ENCODE peak calls at places on chromosomes 2 and 18, in ten cellular contexts. X is kidney tubule cell; U is neural crest cell; I is naive thymus-derived CD8-positive, alpha-beta T cell; M is AG08395; P is activated CD4-positive, alpha-beta T cell treated with anti-CD3 and anti-CD28 coated beads, Interleukin-2, amount 50 U/mL, for 1 hour; F is uterus; L is hypothalamus; V is ELR; G is Caki2. B is an unnamed sample.

GRCh38 chr2:240957656-240958365 is 40.6 kb upstream of the SNED1 start:
- DNase-seq in X (no peak), U (no peak), I (no peak), M (peak), P (no peak), F (peak), L (no peak), V (no peak), G (no peak), B (peak)

GRCh38 chr2:96692094-96692971 is 47.5 kb downstream of the LMAN2L start:
- DNase-seq in X (no peak), U (no peak), I (no peak), M (no peak), P (no peak), F (no peak), L (no peak), V (no peak), G (no peak), B (no peak)

GRCh38 chr2:233270366-233270765 is 18.9 kb downstream of the ATG16L1 start:
- DNase-seq in X (no peak), U (no peak), I (peak), M (no peak), P (no peak), F (no peak), L (no peak), V (no peak), G (no peak), B (no peak)

GRCh38 chr2:207224814-207225482 is 59.2 kb upstream of the KLF7 start:
- DNase-seq in X (no peak), U (no peak), I (no peak), M (no peak), P (no peak), F (no peak), L (no peak), V (no peak), G (no peak), B (peak)

GRCh38 chr2:20737505-20737904 is 70.6 kb downstream of the GDF7 start:
- DNase-seq in X (no peak), U (no peak), I (no peak), M (no peak), P (no peak), F (no peak), L (no peak), V (no peak), G (no peak), B (no peak)

GRCh38 chr2:231111987-231112386 is 12.9 kb downstream of the HTR2B start:
- DNase-seq in X (peak), U (no peak), I (no peak), M (peak), P (no peak), F (no peak), L (no peak), V (peak), G (no peak), B (peak)

GRCh38 chr2:28411166-28411755 is 18.6 kb downstream of the FOSL2 start:
- DNase-seq in X (no peak), U (no peak), I (no peak), M (no peak), P (no peak), F (no peak), L (no peak), V (no peak), G (no peak), B (no peak)

GRCh38 chr2:145764631-145765030 is 1244.7 kb upstream of the ZEB2 start:
- DNase-seq in X (peak), U (no peak), I (no peak), M (no peak), P (no peak), F (peak), L (no peak), V (no peak), G (no peak), B (no peak)

GRCh38 chr2:229363126-229363814 is 92.2 kb upstream of the PID1 start:
- DNase-seq in X (peak), U (no peak), I (no peak), M (peak), P (no peak), F (no peak), L (no peak), V (no peak), G (peak), B (no peak)

GRCh38 chr2:143428700-143429099 is 299.5 kb downstream of the ARHGAP15 start:
- DNase-seq in X (peak), U (no peak), I (no peak), M (no peak), P (no peak), F (no peak), L (no peak), V (peak), G (peak), B (no peak)

GRCh38 chr18:41731887-41732286 is 223.1 kb upstream of the PIK3C3 start:
- DNase-seq in X (no peak), U (no peak), I (no peak), M (no peak), P (no peak), F (no peak), L (no peak), V (peak), G (no peak), B (no peak)

GRCh38 chr18:44229693-44230108 is 451.0 kb upstream of the SETBP1 start:
- DNase-seq in X (peak), U (no peak), I (no peak), M (peak), P (no peak), F (peak), L (peak), V (no peak), G (no peak), B (peak)

GRCh38 chr2:20914087-20914486 is 91.2 kb upstream of the LDAH start:
- DNase-seq in X (no peak), U (no peak), I (no peak), M (no peak), P (no peak), F (no peak), L (no peak), V (no peak), G (no peak), B (no peak)

GRCh38 chr2:144914622-144915230 is 394.8 kb upstream of the ZEB2 start:
- DNase-seq in X (no peak), U (no peak), I (no peak), M (peak), P (no peak), F (no peak), L (no peak), V (peak), G (no peak), B (no peak)

GRCh38 chr18:42365550-42365949 is 410.5 kb downstream of the PIK3C3 start:
- DNase-seq in X (peak), U (no peak), I (no peak), M (no peak), P (no peak), F (no peak), L (no peak), V (no peak), G (no peak), B (no peak)

GRCh38 chr2:3971313-3972192 is 268.2 kb downstream of the DCDC2C start:
- DNase-seq in X (no peak), U (no peak), I (no peak), M (no peak), P (no peak), F (no peak), L (no peak), V (no peak), G (no peak), B (no peak)

GRCh38 chr2:190635781-190636180 is 13.1 kb upstream of the NAB1 start:
- DNase-seq in X (no peak), U (no peak), I (no peak), M (no peak), P (peak), F (no peak), L (no peak), V (no peak), G (peak), B (no peak)

GRCh38 chr2:34474646-34475045 is 875.5 kb upstream of the FAM98A start:
- DNase-seq in X (no peak), U (no peak), I (no peak), M (no peak), P (no peak), F (no peak), L (no peak), V (no peak), G (peak), B (no peak)

GRCh38 chr2:67846341-67847070 is 216.3 kb downstream of the C1D start:
- DNase-seq in X (peak), U (peak), I (peak), M (peak), P (peak), F (peak), L (peak), V (peak), G (peak), B (peak)

GRCh38 chr2:150232321-150232720 is 255.1 kb downstream of the RND3 start:
- DNase-seq in X (peak), U (no peak), I (no peak), M (no peak), P (no peak), F (no peak), L (no peak), V (no peak), G (no peak), B (no peak)

GRCh38 chr2:223020971-223021675 is 30.9 kb upstream of the KCNE4 start:
- DNase-seq in X (no peak), U (no peak), I (no peak), M (no peak), P (no peak), F (no peak), L (no peak), V (no peak), G (no peak), B (no peak)

B was measured in putamen.